ENCODE peak calls at places on chromosome 6, in eight cellular contexts. P, W, B, V, T, M, N and Y are unnamed samples.

GRCh38 chr6:137171824-137172733 is 1.4 kb downstream of the IL22RA2 start:
- DNase-seq in B (no peak), T (peak; percentile 27), N (no peak), M (no peak), W (no peak), V (no peak), P (no peak), Y (no peak)

GRCh38 chr6:137094411-137095008 is 49.7 kb upstream of the IL20RA start:
- DNase-seq in B (peak; percentile 57), W (peak; percentile 17), V (peak; percentile 70), N (peak; percentile 28), P (peak; percentile 22), M (peak; percentile 69), T (peak; percentile 38), Y (peak; percentile 75)

GRCh38 chr6:56140090-56140489 is 107.3 kb downstream of the COL21A1 start:
- DNase-seq in W (no peak), P (no peak), B (no peak), M (no peak), T (no peak), N (no peak), V (no peak), Y (no peak)

GRCh38 chr6:52566853-52567279 is 10.0 kb downstream of the TRAM2 start:
- DNase-seq in T (no peak), P (no peak), V (peak; percentile 99), B (no peak), N (no peak), W (no peak), M (peak; percentile 74), Y (no peak)

GRCh38 chr6:125544819-125545218 is 204.6 kb upstream of the HEY2 start:
- DNase-seq in B (no peak), P (no peak), V (no peak), N (no peak), M (no peak), W (no peak), T (no peak), Y (no peak)

GRCh38 chr6:36659271-36659670 is 19.2 kb upstream of the CDKN1A start:
- DNase-seq in T (no peak), N (no peak), V (peak; percentile 87), W (no peak), B (no peak), P (no peak), M (peak; percentile 89), Y (peak; percentile 87)

GRCh38 chr6:159008656-159009288 is 8.8 kb upstream of the RSPH3 start:
- DNase-seq in W (no peak), P (no peak), T (no peak), B (no peak), V (no peak), N (peak; percentile 21), M (peak; percentile 52), Y (no peak)

GRCh38 chr6:167127785-167128531 is 5.1 kb downstream of the CCR6 start:
- DNase-seq in B (no peak), P (no peak), M (no peak), W (no peak), T (no peak), N (no peak), V (no peak), Y (no peak)

GRCh38 chr6:33317418-33317667 is 201 bp downstream of the ZBTB22 start:
- DNase-seq in W (no peak), N (no peak), T (no peak), V (no peak), B (no peak), P (no peak), M (peak; percentile 90), Y (no peak)

GRCh38 chr6:2498224-2498623 is 252.5 kb downstream of the MYLK4 start:
- DNase-seq in N (peak; percentile 42), P (no peak), T (no peak), B (no peak), M (no peak), V (no peak), W (no peak), Y (no peak)

GRCh38 chr6:2853766-2854393 is 12.2 kb upstream of the SERPINB1 start:
- DNase-seq in M (peak; percentile 85), W (peak; percentile 64), N (no peak), T (peak; percentile 77), B (peak; percentile 86), V (peak; percentile 82), P (no peak), Y (no peak)

GRCh38 chr6:104344223-104344622 is 515.5 kb downstream of the HACE1 start:
- DNase-seq in N (no peak), W (no peak), P (no peak), T (no peak), B (no peak), V (no peak), M (no peak), Y (no peak)

GRCh38 chr6:21149460-21149859 is 444.1 kb upstream of the SOX4 start:
- DNase-seq in P (no peak), B (no peak), V (peak; percentile 9), N (no peak), M (peak; percentile 47), T (no peak), W (no peak), Y (no peak)

GRCh38 chr6:96520851-96521115 is 823 bp upstream of the UFL1 start:
- DNase-seq in T (no peak), V (no peak), M (no peak), W (no peak), N (no peak), P (no peak), B (no peak), Y (no peak)

GRCh38 chr6:38413097-38413800 is 226.5 kb downstream of the BTBD9 start:
- DNase-seq in T (no peak), M (peak; percentile 24), W (no peak), P (peak; percentile 22), V (peak; percentile 9), N (no peak), B (no peak), Y (peak; percentile 64)

GRCh38 chr6:1418471-1419191 is 29.3 kb downstream of the FOXF2 start:
- DNase-seq in P (no peak), T (no peak), N (no peak), V (no peak), B (no peak), M (peak; percentile 4), W (no peak), Y (no peak)

GRCh38 chr6:99885051-99885450 is 109.0 kb downstream of the MCHR2 start:
- DNase-seq in T (no peak), B (no peak), W (no peak), P (no peak), N (peak; percentile 31), M (no peak), V (no peak), Y (no peak)

GRCh38 chr6:30886897-30887255 is 2.6 kb downstream of the DDR1 start:
- DNase-seq in N (no peak), W (no peak), P (no peak), M (no peak), V (no peak), B (no peak), T (no peak), Y (no peak)

GRCh38 chr6:24477070-24477469 is 12.3 kb downstream of the GPLD1 start:
- DNase-seq in M (no peak), V (no peak), B (no peak), P (no peak), W (no peak), T (no peak), N (no peak), Y (no peak)

GRCh38 chr6:89140347-89141159 is 5.3 kb upstream of the PM20D2 start:
- DNase-seq in V (no peak), W (no peak), P (no peak), B (no peak), M (no peak), N (no peak), T (no peak), Y (no peak)

GRCh38 chr6:42690151-42690702 is 32.2 kb downstream of the PRPH2 start:
- DNase-seq in N (no peak), P (no peak), M (no peak), V (peak; percentile 30), W (no peak), T (no peak), B (no peak), Y (no peak)

GRCh38 chr6:2038096-2038495 is 207.3 kb downstream of the GMDS start:
- DNase-seq in B (peak; percentile 10), M (no peak), V (no peak), N (no peak), T (no peak), W (peak; percentile 58), P (no peak), Y (no peak)

GRCh38 chr6:168088161-168089106 is 9.4 kb upstream of the FRMD1 start:
- DNase-seq in T (peak; percentile 66), P (peak; percentile 33), B (no peak), W (no peak), N (no peak), V (peak; percentile 1), M (peak; percentile 76), Y (no peak)

GRCh38 chr6:53727748-53728147 is 62.2 kb upstream of the KLHL31 start:
- DNase-seq in N (no peak), B (no peak), V (peak; percentile 14), P (no peak), M (peak; percentile 57), T (no peak), W (no peak), Y (no peak)

GRCh38 chr6:133184798-133185380 is 56.3 kb upstream of the EYA4 start:
- DNase-seq in P (no peak), W (no peak), M (no peak), B (no peak), T (no peak), V (no peak), N (peak; percentile 22), Y (no peak)

GRCh38 chr6:94389218-94389617 is 969.9 kb upstream of the EPHA7 start:
- DNase-seq in N (no peak), B (no peak), V (no peak), W (no peak), P (no peak), M (no peak), T (no peak), Y (no peak)

GRCh38 chr6:13810688-13811446 is 3.5 kb downstream of the MCUR1 start:
- DNase-seq in V (no peak), W (no peak), P (no peak), M (peak; percentile 17), T (no peak), B (no peak), N (no peak), Y (no peak)

GRCh38 chr6:26033942-26034354 is 53.3 kb upstream of the HFE start:
- DNase-seq in M (no peak), V (no peak), P (no peak), B (peak; percentile 17), W (no peak), T (peak; percentile 54), N (no peak), Y (no peak)

GRCh38 chr6:104700371-104701185 is 159.1 kb downstream of the HACE1 start:
- DNase-seq in V (no peak), M (no peak), P (no peak), N (no peak), W (no peak), B (no peak), T (no peak), Y (no peak)

GRCh38 chr6:109690373-109690739 is 646 bp downstream of the AK9 start:
- DNase-seq in V (no peak), M (no peak), W (peak; percentile 17), N (peak; percentile 91), P (peak; percentile 41), B (peak; percentile 68), T (peak; percentile 92), Y (peak; percentile 81)